ENCODE peak calls at places on chromosomes 13 and 19, in six cellular contexts. W is hepatic stellate cell, B is kidney epithelial cell, V is T-helper 1 cell, K is SHP77 treated with DMSO at 0.1 percent for 48 hours, R is ovary. F is an unnamed sample.

GRCh38 chr19:39679056-39679790 is 23.5 kb downstream of the LGALS16 start:
- DNase-seq in W (no peak), B (no peak), V (no peak), K (no peak), R (no peak), F (no peak)

GRCh38 chr13:99702687-99703319 is 201.5 kb downstream of the TM9SF2 start:
- DNase-seq in W (no peak), B (no peak), V (no peak), K (no peak), R (no peak), F (no peak)

GRCh38 chr13:35874704-35875103 is 256.5 kb downstream of the DCLK1 start:
- DNase-seq in W (no peak), B (no peak), V (no peak), K (no peak), R (no peak), F (no peak)

GRCh38 chr13:99151516-99151915 is 49.1 kb upstream of the UBAC2 start:
- DNase-seq in W (peak; percentile 54), B (peak; percentile 23), V (no peak), K (no peak), R (no peak), F (no peak)

GRCh38 chr13:114325729-114326128 is 11.4 kb downstream of the CHAMP1 start:
- DNase-seq in W (no peak), B (no peak), V (no peak), K (no peak), R (no peak), F (no peak)

GRCh38 chr13:53242015-53242414 is 213.4 kb downstream of the OLFM4 start:
- DNase-seq in W (no peak), B (no peak), V (no peak), K (peak; percentile 74), R (no peak), F (no peak)

GRCh38 chr19:45767410-45767880 is 1.6 kb downstream of the SIX5 start:
- DNase-seq in W (peak; percentile 85), B (no peak), V (no peak), K (no peak), R (peak; percentile 84), F (no peak)

GRCh38 chr19:2164020-2164988 is 571 bp downstream of the DOT1L start:
- DNase-seq in W (no peak), B (no peak), V (no peak), K (no peak), R (no peak), F (no peak)

GRCh38 chr13:39210961-39211534 is 172.8 kb downstream of the NHLRC3 start:
- DNase-seq in W (no peak), B (no peak), V (no peak), K (no peak), R (no peak), F (no peak)

GRCh38 chr19:40553885-40554857 is 22.5 kb upstream of the SHKBP1 start:
- DNase-seq in W (no peak), B (no peak), V (no peak), K (no peak), R (no peak), F (no peak)